ENCODE peak calls at places on chromosome 9, in six cellular contexts. E is GM20000, X is endothelial cell, W is astrocyte of the spinal cord, C is cardiac muscle cell, O is heart left ventricle. A is an unnamed sample.

GRCh38 chr9:12166511-12166910 is 526.7 kb upstream of the TYRP1 start:
- DNase-seq in X (no peak), C (no peak), E (no peak), W (no peak), O (no peak), A (no peak)

GRCh38 chr9:129609486-129610192 is 11.3 kb downstream of the C9orf50 start:
- DNase-seq in W (peak), C (no peak), X (no peak), E (peak), O (peak), A (peak)

GRCh38 chr9:13427587-13427986 is 148.1 kb upstream of the MPDZ start:
- DNase-seq in X (peak), C (peak), W (peak), E (peak), O (no peak), A (peak)

GRCh38 chr9:121246821-121247511 is 21.0 kb upstream of the GSN start:
- DNase-seq in O (peak), X (no peak), W (peak), E (no peak), C (no peak), A (peak)

GRCh38 chr9:549425-549997 is 292.0 kb upstream of the DMRT1 start:
- DNase-seq in W (no peak), O (no peak), E (no peak), X (peak), C (no peak), A (no peak)

GRCh38 chr9:87226896-87227295 is 270.8 kb upstream of the DAPK1 start:
- DNase-seq in O (no peak), C (no peak), W (no peak), E (no peak), X (no peak), A (peak)

GRCh38 chr9:22773501-22774220 is 327.0 kb downstream of the DMRTA1 start:
- DNase-seq in C (no peak), W (no peak), X (no peak), E (no peak), O (no peak), A (no peak)

GRCh38 chr9:121878208-121878835 is 214.8 kb downstream of the TTLL11 start:
- DNase-seq in X (no peak), O (no peak), W (no peak), C (no peak), E (no peak), A (no peak)

GRCh38 chr9:127991757-127992274 is 11.0 kb upstream of the EEIG1 start:
- DNase-seq in X (no peak), E (no peak), O (no peak), C (no peak), W (no peak), A (no peak)

GRCh38 chr9:82720515-82720914 is 342.4 kb downstream of the RASEF start:
- DNase-seq in E (no peak), O (no peak), C (no peak), W (no peak), X (no peak), A (no peak)

GRCh38 chr9:123867034-123867433 is 62.9 kb downstream of the DENND1A start:
- DNase-seq in O (no peak), X (no peak), E (peak), C (no peak), W (no peak), A (no peak)

DNA sequence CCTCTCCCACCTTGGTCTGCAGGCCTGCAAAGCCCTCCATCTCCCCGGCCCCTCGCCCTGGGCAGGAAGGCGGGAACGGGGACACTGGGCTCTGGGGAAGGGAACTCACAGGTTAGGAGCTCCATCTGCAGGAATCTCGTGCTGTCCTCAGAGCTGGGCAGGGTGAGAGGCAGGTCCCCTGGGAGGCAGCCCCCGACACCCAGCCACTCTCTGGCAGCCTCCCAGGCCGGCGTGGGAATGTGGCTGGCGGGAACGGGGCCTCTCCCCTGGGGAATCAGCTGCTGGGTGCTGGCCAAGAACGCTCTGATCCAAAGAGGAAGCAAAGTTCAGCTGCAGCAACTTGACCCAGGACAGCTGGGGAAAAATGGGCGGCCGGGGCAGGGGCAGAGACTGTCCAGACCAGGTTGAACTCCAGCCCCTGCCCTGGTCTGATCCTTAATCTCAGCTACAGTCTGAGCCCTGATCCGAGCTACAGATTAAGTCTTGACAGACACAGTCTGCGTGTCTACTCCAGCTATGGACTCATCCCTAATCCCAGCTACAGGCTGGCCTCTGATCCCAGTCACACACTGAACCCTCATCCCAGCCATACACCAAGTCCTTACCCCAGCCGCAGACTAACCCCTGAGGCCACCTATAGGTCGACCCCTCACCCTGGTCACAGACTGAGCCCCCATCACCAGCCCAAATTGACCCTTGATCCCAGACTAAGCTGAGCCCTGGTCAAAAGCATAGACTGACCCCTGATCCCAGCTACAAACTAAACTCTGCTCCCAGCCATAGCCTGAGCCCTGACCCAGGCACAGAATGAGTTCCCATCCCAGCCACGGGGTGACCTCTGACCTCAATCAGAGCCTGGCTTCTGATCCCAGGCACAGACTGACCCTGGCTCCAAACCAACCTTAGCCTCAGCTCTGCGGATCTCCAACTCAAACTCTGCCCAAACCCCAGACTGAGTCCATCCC is 37.3 kb upstream of the EGFL7 start:
- DNase-seq in O (peak), X (no peak), E (no peak), W (peak), C (peak), A (peak)
- TF ChIP-seq CTCF in O (peak), X (no peak), E (no peak), W (peak), C (peak), A (peak)

GRCh38 chr9:73853547-73853946 is 643.6 kb upstream of the RORB start:
- DNase-seq in O (no peak), C (no peak), W (no peak), E (no peak), X (no peak), A (no peak)

DNA sequence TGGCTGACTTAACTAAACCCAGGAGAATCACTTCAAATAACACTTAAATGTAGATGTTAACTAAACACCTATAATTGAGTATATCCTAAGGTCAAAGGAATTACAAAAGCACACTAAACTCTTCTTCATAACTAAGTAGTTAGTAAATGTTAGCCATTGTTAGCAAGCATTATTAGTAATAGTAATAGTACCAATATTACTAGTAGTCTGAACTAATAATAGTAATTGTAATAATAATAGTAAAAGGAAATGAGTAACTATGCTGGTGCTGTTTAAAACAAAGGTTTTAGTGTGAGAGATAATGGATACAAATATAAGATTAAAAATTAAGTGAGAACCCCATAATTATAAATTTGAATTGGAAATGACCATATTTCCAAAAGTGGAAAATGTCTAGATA is 641.9 kb upstream of the RORB start:
- DNase-seq in O (no peak), W (no peak), E (no peak), X (no peak), C (no peak), A (no peak)
- TF ChIP-seq CTCF in O (no peak), W (no peak), E (no peak), X (no peak), C (no peak), A (no peak)

DNA sequence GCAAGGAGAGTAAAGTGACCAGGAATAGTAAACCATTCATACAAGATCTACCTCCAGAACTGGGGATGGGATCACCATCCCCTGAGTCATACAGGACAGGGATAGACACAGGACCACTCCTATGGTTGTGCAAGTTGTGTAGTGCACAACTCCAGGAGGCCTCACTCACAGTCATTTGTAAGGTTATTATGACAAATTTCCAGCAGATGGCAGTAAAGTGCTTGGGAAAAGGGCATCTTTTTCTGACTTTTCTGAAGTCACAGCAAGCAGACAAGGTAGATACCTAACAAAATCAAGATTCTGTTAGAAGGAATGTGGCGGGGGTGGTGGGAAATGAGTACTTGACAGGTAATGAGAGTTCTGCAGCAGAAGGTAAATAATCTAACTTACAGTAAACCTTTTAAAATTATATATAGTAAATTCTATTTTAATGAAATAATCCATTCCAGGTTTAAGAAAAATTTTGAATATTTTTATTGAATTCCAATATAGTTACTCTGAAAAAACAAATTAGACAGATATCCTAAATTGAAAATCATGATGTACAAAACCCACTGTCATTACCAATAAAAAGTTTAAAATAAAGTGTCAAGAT is 16.7 kb upstream of the KIF27 start:
- DNase-seq in W (peak), X (peak), E (peak), C (peak), O (no peak), A (peak)
- TF ChIP-seq CTCF in W (peak), X (peak), E (peak), C (peak), O (peak), A (peak)

DNA sequence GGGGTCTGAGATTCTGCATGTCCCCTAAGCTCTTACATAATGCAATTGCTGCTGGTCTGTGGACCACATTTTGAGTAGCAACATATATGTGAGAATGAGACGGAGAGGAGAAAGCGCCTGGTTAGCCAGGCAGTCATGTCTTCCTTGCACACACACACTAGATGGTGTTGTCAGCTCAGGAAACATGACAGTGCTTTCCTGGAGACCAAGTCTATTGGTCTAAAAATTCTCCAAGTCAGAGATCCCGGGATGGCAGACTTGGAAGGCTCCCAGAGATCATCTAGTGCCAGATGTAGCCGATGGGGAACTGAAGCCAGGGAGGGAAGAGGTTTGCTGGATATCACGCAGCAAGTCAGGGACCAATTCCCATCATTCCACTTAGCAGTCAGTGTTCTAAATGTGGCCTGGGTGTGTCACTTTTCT is 53.4 kb downstream of the GALNT12 start:
- DNase-seq in X (peak), E (no peak), W (peak), O (peak), C (peak), A (peak)
- TF ChIP-seq CTCF in X (no peak), E (no peak), W (peak), O (peak), C (peak), A (peak)

DNA sequence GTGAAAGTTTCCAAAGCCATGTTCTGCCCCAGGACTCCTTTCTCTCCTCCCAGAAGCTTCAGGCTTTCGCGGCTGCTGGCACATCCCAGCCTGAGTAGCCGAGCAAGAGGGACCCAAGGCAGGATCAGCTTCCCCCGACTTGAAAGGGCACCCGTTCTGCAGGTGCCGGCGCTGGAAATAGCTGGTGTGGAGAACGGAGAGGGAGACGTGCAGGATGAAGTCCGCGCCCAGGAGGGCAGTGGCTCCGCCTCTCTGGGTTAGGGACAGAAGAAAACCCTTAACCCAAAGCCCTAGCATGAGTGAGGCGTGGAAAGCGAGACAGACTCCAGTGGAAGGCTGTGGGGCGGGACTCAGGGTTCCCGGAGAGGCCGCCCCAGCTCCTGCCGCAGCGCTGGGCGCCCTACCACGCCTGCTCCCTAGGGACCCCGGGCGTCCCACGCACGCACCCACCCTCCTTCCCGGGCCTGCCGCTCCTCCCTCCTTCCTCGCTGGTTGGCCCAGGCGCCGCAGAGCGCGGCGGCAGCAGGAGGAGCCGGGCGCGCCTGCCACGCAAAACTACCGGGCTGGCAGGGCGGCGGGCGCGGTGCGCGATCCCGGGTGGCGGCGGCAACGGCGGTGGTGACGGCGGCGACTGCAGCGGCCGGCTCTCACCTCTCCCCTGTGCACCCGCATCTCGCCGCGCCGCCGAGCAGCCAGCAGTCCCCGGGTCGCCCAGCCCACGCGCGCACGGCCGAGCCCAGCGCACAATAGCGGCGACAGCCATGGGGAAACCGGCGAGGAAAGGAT is at the start of gene SLC1A1:
- DNase-seq in W (peak), O (peak), X (peak), C (peak), E (peak), A (peak)
- TF ChIP-seq CTCF in W (no peak), O (no peak), X (no peak), C (no peak), E (no peak), A (no peak)

GRCh38 chr9:37198034-37198718 is 77.8 kb downstream of the ZCCHC7 start:
- DNase-seq in X (no peak), O (no peak), C (peak), E (no peak), W (no peak), A (no peak)
- TF ChIP-seq CTCF in X (no peak), O (no peak), C (no peak), E (no peak), W (no peak), A (no peak)

GRCh38 chr9:97744710-97745708 is 47.9 kb upstream of the XPA start:
- DNase-seq in W (no peak), X (no peak), E (no peak), O (no peak), C (peak), A (peak)
- TF ChIP-seq CTCF in W (no peak), X (no peak), E (no peak), O (no peak), C (no peak), A (no peak)

GRCh38 chr9:7436754-7437153 is 362.8 kb downstream of the DMAC1 start:
- DNase-seq in W (no peak), X (no peak), C (no peak), E (no peak), O (no peak), A (no peak)

GRCh38 chr9:7433508-7434292 is 365.9 kb downstream of the DMAC1 start:
- DNase-seq in W (no peak), X (no peak), C (no peak), O (no peak), E (no peak), A (peak)

DNA sequence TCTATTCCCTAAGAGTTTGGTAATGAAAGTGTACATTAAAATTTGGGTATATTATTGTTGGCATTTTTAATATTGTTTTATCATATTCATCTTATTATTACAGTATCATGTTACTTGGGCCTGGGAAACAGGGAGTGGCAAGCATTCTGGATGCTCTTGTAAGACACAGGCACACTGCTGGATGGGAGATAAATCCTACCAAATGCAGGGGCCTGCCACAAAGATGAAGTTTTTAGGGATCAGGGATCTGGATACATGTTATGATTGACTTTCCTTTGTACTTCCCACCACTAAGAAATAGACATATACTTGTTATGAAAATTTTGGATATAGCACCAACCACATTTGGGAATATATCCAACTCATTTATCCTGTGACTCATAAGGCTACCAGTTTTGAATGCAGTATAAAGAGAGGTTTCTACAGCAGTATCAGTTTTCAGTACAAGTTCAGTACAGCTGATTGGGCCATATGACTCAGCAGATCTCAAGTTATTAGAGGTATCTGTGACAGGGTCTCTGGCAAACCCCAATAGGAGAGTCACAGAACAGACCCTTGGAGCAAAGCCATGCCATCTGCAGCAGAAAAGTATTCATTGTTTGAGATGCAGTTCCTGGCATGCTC is 360.1 kb downstream of the DMAC1 start:
- DNase-seq in C (no peak), X (no peak), W (peak), O (no peak), E (no peak), A (peak)
- TF ChIP-seq CTCF in C (no peak), X (no peak), W (no peak), O (no peak), E (no peak), A (no peak)